ENCODE peak calls at places on chromosomes 3 and 15, in ten cellular contexts. One of them, this sample, is unnamed.

GRCh38 chr15:31215490-31216209 is 111.0 kb upstream of the KLF13 start:
- DNase-seq in WERI-Rb-1: peak; percentile 82
- DNase-seq in heart right ventricle: peak; percentile 86
- DNase-seq in GM12865: peak; percentile 93
- DNase-seq in HFFc6: peak; percentile 18
- DNase-seq in cardiac muscle cell: peak; percentile 76
- DNase-seq in CD4-positive, alpha-beta T cell: peak; percentile 76
- DNase-seq in tibial nerve: peak; percentile 67
- DNase-seq in progenitor cell of endocrine pancreas: peak; percentile 76
- DNase-seq in cardiac fibroblast: peak; percentile 58
- DNase-seq in this sample: peak; percentile 84

GRCh38 chr15:38547255-38547997 is 17.2 kb downstream of the RASGRP1 start:
- DNase-seq in WERI-Rb-1: no peak
- DNase-seq in CD4-positive, alpha-beta T cell: no peak
- DNase-seq in cardiac muscle cell: peak; percentile 90
- DNase-seq in HFFc6: peak; percentile 69
- DNase-seq in tibial nerve: no peak
- DNase-seq in cardiac fibroblast: peak; percentile 75
- DNase-seq in progenitor cell of endocrine pancreas: no peak
- DNase-seq in GM12865: no peak
- DNase-seq in heart right ventricle: no peak
- DNase-seq in this sample: no peak

GRCh38 chr15:99425666-99426301 is 140.0 kb upstream of the MEF2A start:
- DNase-seq in HFFc6: no peak
- DNase-seq in GM12865: no peak
- DNase-seq in cardiac fibroblast: peak; percentile 22
- DNase-seq in heart right ventricle: peak; percentile 50
- DNase-seq in CD4-positive, alpha-beta T cell: no peak
- DNase-seq in WERI-Rb-1: peak; percentile 7
- DNase-seq in tibial nerve: no peak
- DNase-seq in cardiac muscle cell: peak; percentile 50
- DNase-seq in progenitor cell of endocrine pancreas: no peak
- DNase-seq in this sample: no peak

GRCh38 chr15:98815207-98815606 is 166.9 kb downstream of the IGF1R start:
- DNase-seq in HFFc6: no peak
- DNase-seq in cardiac fibroblast: no peak
- DNase-seq in progenitor cell of endocrine pancreas: no peak
- DNase-seq in heart right ventricle: no peak
- DNase-seq in WERI-Rb-1: no peak
- DNase-seq in cardiac muscle cell: no peak
- DNase-seq in CD4-positive, alpha-beta T cell: no peak
- DNase-seq in tibial nerve: no peak
- DNase-seq in GM12865: no peak
- DNase-seq in this sample: no peak

GRCh38 chr15:96345560-96346389 is 15.3 kb downstream of the NR2F2 start:
- DNase-seq in cardiac fibroblast: peak; percentile 90
- DNase-seq in tibial nerve: peak; percentile 87
- DNase-seq in HFFc6: no peak
- DNase-seq in heart right ventricle: peak; percentile 82
- DNase-seq in WERI-Rb-1: peak; percentile 61
- DNase-seq in GM12865: peak; percentile 49
- DNase-seq in cardiac muscle cell: peak; percentile 85
- DNase-seq in CD4-positive, alpha-beta T cell: no peak
- DNase-seq in progenitor cell of endocrine pancreas: no peak
- DNase-seq in this sample: peak; percentile 74

GRCh38 chr3:169722715-169723114 is 42.1 kb downstream of the TERC start:
- DNase-seq in cardiac muscle cell: no peak
- DNase-seq in progenitor cell of endocrine pancreas: no peak
- DNase-seq in CD4-positive, alpha-beta T cell: no peak
- DNase-seq in tibial nerve: no peak
- DNase-seq in heart right ventricle: no peak
- DNase-seq in cardiac fibroblast: no peak
- DNase-seq in WERI-Rb-1: no peak
- DNase-seq in GM12865: no peak
- DNase-seq in HFFc6: no peak
- DNase-seq in this sample: no peak

GRCh38 chr3:20061331-20061730 is 21.1 kb downstream of the KAT2B start:
- DNase-seq in tibial nerve: no peak
- DNase-seq in WERI-Rb-1: no peak
- DNase-seq in HFFc6: no peak
- DNase-seq in heart right ventricle: no peak
- DNase-seq in progenitor cell of endocrine pancreas: no peak
- DNase-seq in GM12865: no peak
- DNase-seq in cardiac fibroblast: no peak
- DNase-seq in cardiac muscle cell: no peak
- DNase-seq in CD4-positive, alpha-beta T cell: no peak
- DNase-seq in this sample: no peak

GRCh38 chr15:51121118-51121517 is 26.4 kb upstream of the TNFAIP8L3 start:
- DNase-seq in tibial nerve: no peak
- DNase-seq in cardiac fibroblast: peak; percentile 99
- DNase-seq in GM12865: no peak
- DNase-seq in WERI-Rb-1: no peak
- DNase-seq in progenitor cell of endocrine pancreas: no peak
- DNase-seq in cardiac muscle cell: peak; percentile 95
- DNase-seq in CD4-positive, alpha-beta T cell: no peak
- DNase-seq in heart right ventricle: no peak
- DNase-seq in HFFc6: peak; percentile 96
- DNase-seq in this sample: no peak

GRCh38 chr3:182092662-182093262 is 381.0 kb downstream of the SOX2 start:
- DNase-seq in CD4-positive, alpha-beta T cell: no peak
- DNase-seq in GM12865: no peak
- DNase-seq in WERI-Rb-1: no peak
- DNase-seq in cardiac muscle cell: no peak
- DNase-seq in heart right ventricle: no peak
- DNase-seq in HFFc6: no peak
- DNase-seq in tibial nerve: no peak
- DNase-seq in cardiac fibroblast: no peak
- DNase-seq in progenitor cell of endocrine pancreas: no peak
- DNase-seq in this sample: no peak

GRCh38 chr3:196138464-196138863 is 56.6 kb upstream of the TFRC start:
- DNase-seq in GM12865: no peak
- DNase-seq in tibial nerve: no peak
- DNase-seq in WERI-Rb-1: no peak
- DNase-seq in progenitor cell of endocrine pancreas: no peak
- DNase-seq in cardiac muscle cell: peak; percentile 64
- DNase-seq in cardiac fibroblast: no peak
- DNase-seq in heart right ventricle: no peak
- DNase-seq in CD4-positive, alpha-beta T cell: no peak
- DNase-seq in HFFc6: no peak
- DNase-seq in this sample: no peak

GRCh38 chr3:75332784-75333183 is 331.3 kb upstream of the FRG2C start:
- DNase-seq in tibial nerve: no peak
- DNase-seq in HFFc6: no peak
- DNase-seq in progenitor cell of endocrine pancreas: no peak
- DNase-seq in cardiac fibroblast: no peak
- DNase-seq in WERI-Rb-1: no peak
- DNase-seq in CD4-positive, alpha-beta T cell: no peak
- DNase-seq in cardiac muscle cell: no peak
- DNase-seq in heart right ventricle: peak; percentile 13
- DNase-seq in GM12865: no peak
- DNase-seq in this sample: no peak

GRCh38 chr15:82100116-82100795 is 54.4 kb upstream of the MEX3B start:
- DNase-seq in HFFc6: no peak
- DNase-seq in CD4-positive, alpha-beta T cell: no peak
- DNase-seq in cardiac fibroblast: no peak
- DNase-seq in heart right ventricle: no peak
- DNase-seq in progenitor cell of endocrine pancreas: no peak
- DNase-seq in cardiac muscle cell: peak; percentile 26
- DNase-seq in GM12865: no peak
- DNase-seq in WERI-Rb-1: peak; percentile 34
- DNase-seq in tibial nerve: no peak
- DNase-seq in this sample: no peak

GRCh38 chr3:29144807-29145206 is 136.1 kb upstream of the RBMS3 start:
- DNase-seq in tibial nerve: no peak
- DNase-seq in cardiac muscle cell: peak; percentile 80
- DNase-seq in heart right ventricle: peak; percentile 62
- DNase-seq in HFFc6: peak; percentile 50
- DNase-seq in GM12865: no peak
- DNase-seq in progenitor cell of endocrine pancreas: no peak
- DNase-seq in WERI-Rb-1: peak; percentile 37
- DNase-seq in cardiac fibroblast: peak; percentile 78
- DNase-seq in CD4-positive, alpha-beta T cell: no peak
- DNase-seq in this sample: no peak
- TF ChIP-seq CTCF in tibial nerve: no peak
- TF ChIP-seq CTCF in cardiac muscle cell: peak; percentile 42
- TF ChIP-seq CTCF in heart right ventricle: peak; percentile 32
- TF ChIP-seq CTCF in HFFc6: peak; percentile 37
- TF ChIP-seq CTCF in GM12865: no peak
- TF ChIP-seq CTCF in progenitor cell of endocrine pancreas: no peak
- TF ChIP-seq CTCF in WERI-Rb-1: peak; percentile 35
- TF ChIP-seq CTCF in cardiac fibroblast: peak; percentile 38
- TF ChIP-seq CTCF in CD4-positive, alpha-beta T cell: no peak
- TF ChIP-seq CTCF in this sample: no peak

DNA sequence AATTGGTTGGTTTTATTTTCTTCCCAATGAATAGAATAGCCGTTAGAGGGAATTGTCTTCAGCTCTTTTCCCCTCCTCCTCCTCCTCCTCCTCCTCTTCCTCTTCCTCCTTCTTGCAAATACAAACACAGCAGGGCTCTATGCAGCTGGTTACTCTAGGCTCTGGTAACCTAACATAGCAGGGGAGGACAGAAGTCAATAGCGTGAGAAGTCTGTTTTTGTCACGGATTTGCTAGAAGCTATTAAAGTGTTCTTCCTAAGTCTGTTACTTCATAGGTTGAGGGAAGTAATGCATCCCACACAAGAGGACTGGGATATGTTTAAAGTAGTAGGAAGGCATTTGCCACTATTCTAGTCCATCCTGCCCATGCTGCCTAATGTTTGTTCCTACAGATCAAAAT is 374.7 kb upstream of the TPRG1 start:
- DNase-seq in GM12865: no peak
- DNase-seq in HFFc6: no peak
- DNase-seq in cardiac muscle cell: no peak
- DNase-seq in progenitor cell of endocrine pancreas: no peak
- DNase-seq in CD4-positive, alpha-beta T cell: no peak
- DNase-seq in cardiac fibroblast: no peak
- DNase-seq in WERI-Rb-1: no peak
- DNase-seq in tibial nerve: no peak
- DNase-seq in heart right ventricle: no peak
- DNase-seq in this sample: no peak
- TF ChIP-seq CTCF in GM12865: no peak
- TF ChIP-seq CTCF in HFFc6: no peak
- TF ChIP-seq CTCF in cardiac muscle cell: no peak
- TF ChIP-seq CTCF in progenitor cell of endocrine pancreas: no peak
- TF ChIP-seq CTCF in CD4-positive, alpha-beta T cell: no peak
- TF ChIP-seq CTCF in cardiac fibroblast: no peak
- TF ChIP-seq CTCF in WERI-Rb-1: no peak
- TF ChIP-seq CTCF in tibial nerve: no peak
- TF ChIP-seq CTCF in heart right ventricle: no peak
- TF ChIP-seq CTCF in this sample: no peak

GRCh38 chr15:55197362-55197705 is 593 bp upstream of the RSL24D1 start:
- DNase-seq in HFFc6: no peak
- DNase-seq in GM12865: no peak
- DNase-seq in heart right ventricle: no peak
- DNase-seq in cardiac fibroblast: no peak
- DNase-seq in cardiac muscle cell: no peak
- DNase-seq in tibial nerve: no peak
- DNase-seq in progenitor cell of endocrine pancreas: no peak
- DNase-seq in CD4-positive, alpha-beta T cell: no peak
- DNase-seq in WERI-Rb-1: no peak
- DNase-seq in this sample: no peak
- TF ChIP-seq CTCF in HFFc6: no peak
- TF ChIP-seq CTCF in GM12865: no peak
- TF ChIP-seq CTCF in heart right ventricle: no peak
- TF ChIP-seq CTCF in cardiac fibroblast: no peak
- TF ChIP-seq CTCF in cardiac muscle cell: no peak
- TF ChIP-seq CTCF in tibial nerve: no peak
- TF ChIP-seq CTCF in progenitor cell of endocrine pancreas: no peak
- TF ChIP-seq CTCF in CD4-positive, alpha-beta T cell: peak; percentile 12
- TF ChIP-seq CTCF in WERI-Rb-1: no peak
- TF ChIP-seq CTCF in this sample: no peak

DNA sequence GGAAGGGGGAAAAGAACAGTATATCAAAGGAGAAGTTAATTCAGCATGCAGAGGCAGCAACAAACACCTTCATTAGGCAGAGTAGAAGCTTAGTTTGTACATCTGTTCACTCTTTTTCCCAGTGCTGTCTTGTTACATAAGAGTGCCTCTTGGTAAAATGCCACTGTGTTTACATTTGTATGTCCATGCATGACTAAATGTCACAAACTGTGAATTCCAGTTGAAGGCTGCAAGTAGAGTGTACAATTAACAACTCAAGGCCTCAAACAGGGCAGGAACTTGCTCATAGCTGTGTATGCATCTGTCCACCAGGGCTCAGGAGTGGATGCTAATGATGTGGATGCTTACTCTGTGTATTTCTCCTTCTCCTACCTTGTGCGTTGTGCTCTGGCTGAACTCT is 214.2 kb upstream of the TPM1 start:
- DNase-seq in heart right ventricle: no peak
- DNase-seq in cardiac fibroblast: no peak
- DNase-seq in HFFc6: no peak
- DNase-seq in progenitor cell of endocrine pancreas: no peak
- DNase-seq in WERI-Rb-1: no peak
- DNase-seq in GM12865: no peak
- DNase-seq in CD4-positive, alpha-beta T cell: no peak
- DNase-seq in tibial nerve: no peak
- DNase-seq in cardiac muscle cell: no peak
- DNase-seq in this sample: no peak
- TF ChIP-seq CTCF in heart right ventricle: no peak
- TF ChIP-seq CTCF in cardiac fibroblast: no peak
- TF ChIP-seq CTCF in HFFc6: peak; percentile 30
- TF ChIP-seq CTCF in progenitor cell of endocrine pancreas: no peak
- TF ChIP-seq CTCF in WERI-Rb-1: no peak
- TF ChIP-seq CTCF in GM12865: no peak
- TF ChIP-seq CTCF in CD4-positive, alpha-beta T cell: no peak
- TF ChIP-seq CTCF in tibial nerve: no peak
- TF ChIP-seq CTCF in cardiac muscle cell: no peak
- TF ChIP-seq CTCF in this sample: no peak

This sample was measured in nephron progenitor cell.